ENCODE peak calls at places on chromosome 1, in ten cellular contexts. One of them, this sample, is unnamed. For H3K27me3, the result is how much of the 10 kb centered on the place peaks cover.

GRCh38 chr1:24362982-24363614 is 43.9 kb downstream of the GRHL3 start:
- DNase-seq in K562: no peak
- DNase-seq in ovary: no peak
- DNase-seq in breast epithelium: no peak
- DNase-seq in bronchial epithelial cell: peak
- DNase-seq in PC-9: peak
- DNase-seq in AG04450: peak
- DNase-seq in suprapubic skin: no peak
- DNase-seq in Panc1: no peak
- DNase-seq in CD8-positive, alpha-beta T cell: no peak
- DNase-seq in this sample: no peak

GRCh38 chr1:5857508-5858090 is 134.6 kb downstream of the NPHP4 start:
- DNase-seq in K562: no peak
- DNase-seq in ovary: no peak
- DNase-seq in breast epithelium: no peak
- DNase-seq in bronchial epithelial cell: no peak
- DNase-seq in PC-9: no peak
- DNase-seq in AG04450: no peak
- DNase-seq in suprapubic skin: no peak
- DNase-seq in Panc1: no peak
- DNase-seq in CD8-positive, alpha-beta T cell: no peak
- DNase-seq in this sample: no peak

GRCh38 chr1:107793896-107794440 is 171.0 kb downstream of the VAV3 start:
- DNase-seq in K562: no peak
- DNase-seq in ovary: no peak
- DNase-seq in breast epithelium: no peak
- DNase-seq in bronchial epithelial cell: no peak
- DNase-seq in PC-9: peak
- DNase-seq in AG04450: no peak
- DNase-seq in suprapubic skin: no peak
- DNase-seq in Panc1: no peak
- DNase-seq in CD8-positive, alpha-beta T cell: no peak
- DNase-seq in this sample: no peak

GRCh38 chr1:226798427-226799411 is 59.6 kb upstream of the ITPKB start:
- DNase-seq in K562: peak
- DNase-seq in ovary: no peak
- DNase-seq in breast epithelium: no peak
- DNase-seq in bronchial epithelial cell: no peak
- DNase-seq in PC-9: no peak
- DNase-seq in AG04450: no peak
- DNase-seq in suprapubic skin: no peak
- DNase-seq in Panc1: no peak
- DNase-seq in CD8-positive, alpha-beta T cell: peak
- DNase-seq in this sample: no peak

GRCh38 chr1:209490013-209490412 is 93.5 kb upstream of the CAMK1G start:
- DNase-seq in K562: no peak
- DNase-seq in ovary: no peak
- DNase-seq in breast epithelium: no peak
- DNase-seq in bronchial epithelial cell: peak
- DNase-seq in PC-9: peak
- DNase-seq in AG04450: no peak
- DNase-seq in suprapubic skin: no peak
- DNase-seq in Panc1: no peak
- DNase-seq in CD8-positive, alpha-beta T cell: no peak
- DNase-seq in this sample: no peak

GRCh38 chr1:52814465-52814864 is 28.1 kb upstream of the ZYG11A start:
- DNase-seq in K562: no peak
- DNase-seq in ovary: no peak
- DNase-seq in breast epithelium: no peak
- DNase-seq in bronchial epithelial cell: peak
- DNase-seq in PC-9: peak
- DNase-seq in AG04450: no peak
- DNase-seq in suprapubic skin: no peak
- DNase-seq in Panc1: no peak
- DNase-seq in CD8-positive, alpha-beta T cell: no peak
- DNase-seq in this sample: no peak

GRCh38 chr1:27773732-27774445 is 870 bp downstream of the STX12 start:
- DNase-seq in K562: no peak
- DNase-seq in ovary: no peak
- DNase-seq in breast epithelium: no peak
- DNase-seq in bronchial epithelial cell: peak
- DNase-seq in PC-9: no peak
- DNase-seq in AG04450: no peak
- DNase-seq in suprapubic skin: no peak
- DNase-seq in Panc1: no peak
- DNase-seq in CD8-positive, alpha-beta T cell: no peak
- DNase-seq in this sample: no peak

GRCh38 chr1:62062087-62062486 is 132.6 kb upstream of the L1TD1 start:
- DNase-seq in K562: no peak
- DNase-seq in ovary: no peak
- DNase-seq in breast epithelium: no peak
- DNase-seq in bronchial epithelial cell: no peak
- DNase-seq in PC-9: no peak
- DNase-seq in AG04450: no peak
- DNase-seq in suprapubic skin: no peak
- DNase-seq in Panc1: no peak
- DNase-seq in CD8-positive, alpha-beta T cell: no peak
- DNase-seq in this sample: no peak

DNA sequence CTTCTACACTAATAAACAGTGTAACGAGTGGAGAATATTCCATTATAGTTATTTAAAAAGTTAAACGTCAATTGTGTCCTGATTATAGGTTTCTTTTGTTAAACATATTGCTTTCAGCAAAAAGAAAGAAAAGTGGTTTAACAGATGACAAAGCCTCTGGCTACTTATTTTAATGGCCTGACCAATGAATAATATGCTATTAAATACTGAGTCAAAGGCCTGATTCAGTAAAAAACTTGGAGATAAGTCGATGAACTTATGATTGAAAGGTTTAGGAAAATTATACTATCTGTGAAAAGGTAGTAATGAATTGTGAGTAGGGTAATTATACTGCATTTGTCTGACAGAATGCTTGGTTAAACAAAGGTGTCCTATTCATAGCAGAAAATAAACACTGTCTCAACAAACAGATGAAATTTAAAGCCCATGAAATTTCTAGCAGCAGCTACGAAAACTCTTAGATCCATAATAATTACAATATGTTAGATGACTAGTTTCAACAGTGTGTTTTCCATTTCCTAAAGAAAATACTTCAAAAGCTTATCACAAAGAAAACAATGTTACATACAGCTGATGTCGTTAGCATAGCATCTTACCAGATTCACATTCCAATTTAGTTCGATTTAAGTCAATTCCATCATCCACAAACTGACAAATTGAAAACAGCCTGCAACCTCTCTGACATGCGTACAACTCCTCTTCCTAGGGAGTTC is 6.2 kb downstream of the TMEM59 start:
- DNase-seq in K562: no peak
- DNase-seq in ovary: no peak
- DNase-seq in breast epithelium: no peak
- DNase-seq in bronchial epithelial cell: no peak
- DNase-seq in PC-9: no peak
- DNase-seq in AG04450: no peak
- DNase-seq in suprapubic skin: no peak
- DNase-seq in Panc1: no peak
- DNase-seq in CD8-positive, alpha-beta T cell: no peak
- DNase-seq in this sample: no peak
- H3K4me3 ChIP-seq in K562: no peak
- H3K4me3 ChIP-seq in ovary: no peak
- H3K4me3 ChIP-seq in breast epithelium: no peak
- H3K4me3 ChIP-seq in bronchial epithelial cell: no peak
- H3K4me3 ChIP-seq in PC-9: no peak
- H3K4me3 ChIP-seq in AG04450: no peak
- H3K4me3 ChIP-seq in suprapubic skin: no peak
- H3K4me3 ChIP-seq in Panc1: no peak
- H3K4me3 ChIP-seq in CD8-positive, alpha-beta T cell: no peak
- H3K4me3 ChIP-seq in this sample: no peak

GRCh38 chr1:152110860-152111514 is 4.3 kb downstream of the TCHH start:
- DNase-seq in K562: no peak
- DNase-seq in ovary: no peak
- DNase-seq in breast epithelium: no peak
- DNase-seq in bronchial epithelial cell: peak
- DNase-seq in PC-9: peak
- DNase-seq in AG04450: no peak
- DNase-seq in suprapubic skin: no peak
- DNase-seq in Panc1: no peak
- DNase-seq in CD8-positive, alpha-beta T cell: no peak
- DNase-seq in this sample: peak

GRCh38 chr1:152112885-152113432 is 2.3 kb downstream of the TCHH start:
- DNase-seq in K562: no peak
- DNase-seq in ovary: no peak
- DNase-seq in breast epithelium: no peak
- DNase-seq in bronchial epithelial cell: no peak
- DNase-seq in PC-9: no peak
- DNase-seq in AG04450: no peak
- DNase-seq in suprapubic skin: no peak
- DNase-seq in Panc1: no peak
- DNase-seq in CD8-positive, alpha-beta T cell: no peak
- DNase-seq in this sample: no peak

GRCh38 chr1:152111515-152111968 is 3.7 kb downstream of the TCHH start:
- DNase-seq in K562: no peak
- DNase-seq in ovary: no peak
- DNase-seq in breast epithelium: no peak
- DNase-seq in bronchial epithelial cell: no peak
- DNase-seq in PC-9: no peak
- DNase-seq in AG04450: no peak
- DNase-seq in suprapubic skin: no peak
- DNase-seq in Panc1: no peak
- DNase-seq in CD8-positive, alpha-beta T cell: no peak
- DNase-seq in this sample: no peak

GRCh38 chr1:152110365-152110859 is 4.8 kb downstream of the TCHH start:
- DNase-seq in K562: no peak
- DNase-seq in ovary: no peak
- DNase-seq in breast epithelium: no peak
- DNase-seq in bronchial epithelial cell: peak
- DNase-seq in PC-9: peak
- DNase-seq in AG04450: no peak
- DNase-seq in suprapubic skin: no peak
- DNase-seq in Panc1: no peak
- DNase-seq in CD8-positive, alpha-beta T cell: no peak
- DNase-seq in this sample: peak

DNA sequence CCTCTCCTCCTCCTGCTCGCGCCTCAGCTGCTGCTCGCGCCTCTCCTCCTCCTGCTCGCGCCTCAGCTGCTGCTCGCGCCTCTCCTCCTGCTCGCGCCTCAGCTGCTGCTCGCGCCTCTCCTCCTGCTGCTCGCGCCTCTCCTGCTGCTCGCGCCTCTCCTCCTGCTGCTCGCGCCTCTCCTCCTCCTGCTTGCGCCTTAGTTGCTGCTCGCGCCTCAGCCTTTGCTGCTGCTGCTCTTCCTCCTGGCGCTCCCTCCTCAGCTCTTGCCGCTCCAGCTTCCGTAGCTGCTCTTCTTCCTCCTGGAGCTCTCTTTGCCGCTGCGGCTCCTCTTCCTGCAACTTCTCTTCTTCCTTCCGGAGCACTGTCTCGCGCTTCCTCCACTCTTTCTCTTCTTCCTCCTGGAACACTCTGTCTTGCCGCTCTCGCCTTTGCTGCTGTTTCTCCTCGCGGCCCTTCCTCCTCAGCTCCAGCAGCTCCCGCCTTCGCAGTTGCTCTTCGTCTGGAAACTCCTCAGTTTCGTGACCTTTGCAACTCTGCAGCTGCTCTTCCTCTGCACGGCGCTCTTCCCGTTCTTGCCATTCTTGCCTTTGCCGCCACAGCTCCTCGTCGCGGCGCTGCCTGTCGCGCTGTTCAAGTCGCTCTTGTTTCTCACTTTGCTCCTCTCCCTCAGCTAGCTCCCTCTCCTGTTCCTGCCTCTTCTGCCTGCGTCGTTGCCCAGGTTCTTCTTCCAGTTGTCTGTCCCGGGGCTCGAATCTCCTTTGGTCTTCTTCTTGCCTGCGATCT is 3.0 kb downstream of the TCHH start:
- DNase-seq in K562: no peak
- DNase-seq in ovary: no peak
- DNase-seq in breast epithelium: no peak
- DNase-seq in bronchial epithelial cell: no peak
- DNase-seq in PC-9: no peak
- DNase-seq in AG04450: no peak
- DNase-seq in suprapubic skin: no peak
- DNase-seq in Panc1: no peak
- DNase-seq in CD8-positive, alpha-beta T cell: no peak
- DNase-seq in this sample: peak
- TF ChIP-seq CTCF in K562: no peak
- TF ChIP-seq CTCF in ovary: no peak
- TF ChIP-seq CTCF in breast epithelium: no peak
- TF ChIP-seq CTCF in bronchial epithelial cell: no peak
- TF ChIP-seq CTCF in PC-9: no peak
- TF ChIP-seq CTCF in AG04450: no peak
- TF ChIP-seq CTCF in suprapubic skin: no peak
- TF ChIP-seq CTCF in Panc1: no peak
- TF ChIP-seq CTCF in CD8-positive, alpha-beta T cell: no peak
- TF ChIP-seq CTCF in this sample: no peak

DNA sequence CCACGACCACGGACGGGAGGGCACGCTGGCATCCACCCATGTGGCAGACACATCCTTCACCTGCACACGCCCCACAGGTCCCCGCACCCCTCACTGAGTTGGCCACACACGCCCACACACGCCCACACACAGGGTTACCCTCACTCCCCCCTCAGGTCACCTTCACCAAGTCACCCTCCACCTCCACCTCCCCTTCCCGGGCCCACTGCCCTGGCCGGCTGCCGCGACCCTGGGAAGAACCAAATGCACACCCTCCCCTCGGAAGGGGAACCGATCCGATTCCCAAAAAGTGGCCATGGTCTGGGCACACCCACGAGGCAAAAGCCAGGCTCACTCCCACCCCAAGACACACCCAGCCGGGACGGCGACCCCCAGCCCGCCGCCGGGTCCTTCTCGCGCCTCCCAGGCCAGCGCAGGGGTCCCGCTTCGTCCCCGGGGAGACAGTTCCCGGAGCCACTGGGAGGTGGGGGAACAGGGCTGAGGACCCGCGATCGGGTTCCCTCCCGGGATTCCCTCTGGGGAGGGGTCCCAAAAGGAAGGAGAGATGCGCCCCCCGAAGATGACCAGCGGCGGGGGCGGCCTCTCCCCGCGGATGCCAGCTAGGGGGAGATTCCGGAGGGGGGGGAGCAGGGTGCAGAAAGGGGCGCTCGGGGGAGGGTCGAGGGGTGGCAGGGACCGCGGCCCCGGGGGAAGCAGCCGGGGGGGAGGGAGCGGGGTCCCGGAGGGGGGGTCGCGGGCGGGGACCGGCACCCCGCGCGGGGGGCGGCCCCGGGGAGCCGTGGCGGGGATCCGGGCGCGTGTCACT is 715 bp downstream of the SDC3 start:
- DNase-seq in K562: peak
- DNase-seq in ovary: no peak
- DNase-seq in breast epithelium: no peak
- DNase-seq in bronchial epithelial cell: no peak
- DNase-seq in PC-9: no peak
- DNase-seq in AG04450: no peak
- DNase-seq in suprapubic skin: no peak
- DNase-seq in Panc1: no peak
- DNase-seq in CD8-positive, alpha-beta T cell: no peak
- DNase-seq in this sample: peak
- H3K27me3 ChIP-seq in K562: under half
- H3K27me3 ChIP-seq in ovary: under half
- H3K27me3 ChIP-seq in breast epithelium: under half
- H3K27me3 ChIP-seq in bronchial epithelial cell: under half
- H3K27me3 ChIP-seq in PC-9: under half
- H3K27me3 ChIP-seq in AG04450: under half
- H3K27me3 ChIP-seq in suprapubic skin: under half
- H3K27me3 ChIP-seq in Panc1: under half
- H3K27me3 ChIP-seq in CD8-positive, alpha-beta T cell: under half
- H3K27me3 ChIP-seq in this sample: under half

GRCh38 chr1:21161842-21162241 is 14.9 kb downstream of the EIF4G3 start:
- DNase-seq in K562: no peak
- DNase-seq in ovary: no peak
- DNase-seq in breast epithelium: no peak
- DNase-seq in bronchial epithelial cell: no peak
- DNase-seq in PC-9: no peak
- DNase-seq in AG04450: no peak
- DNase-seq in suprapubic skin: no peak
- DNase-seq in Panc1: no peak
- DNase-seq in CD8-positive, alpha-beta T cell: no peak
- DNase-seq in this sample: no peak

GRCh38 chr1:21160263-21160662 is 16.4 kb downstream of the EIF4G3 start:
- DNase-seq in K562: no peak
- DNase-seq in ovary: no peak
- DNase-seq in breast epithelium: no peak
- DNase-seq in bronchial epithelial cell: no peak
- DNase-seq in PC-9: no peak
- DNase-seq in AG04450: no peak
- DNase-seq in suprapubic skin: no peak
- DNase-seq in Panc1: no peak
- DNase-seq in CD8-positive, alpha-beta T cell: no peak
- DNase-seq in this sample: no peak

GRCh38 chr1:21165076-21165475 is 11.6 kb downstream of the EIF4G3 start:
- DNase-seq in K562: no peak
- DNase-seq in ovary: no peak
- DNase-seq in breast epithelium: no peak
- DNase-seq in bronchial epithelial cell: no peak
- DNase-seq in PC-9: no peak
- DNase-seq in AG04450: no peak
- DNase-seq in suprapubic skin: no peak
- DNase-seq in Panc1: no peak
- DNase-seq in CD8-positive, alpha-beta T cell: no peak
- DNase-seq in this sample: no peak

GRCh38 chr1:21164266-21164665 is 12.4 kb downstream of the EIF4G3 start:
- DNase-seq in K562: no peak
- DNase-seq in ovary: no peak
- DNase-seq in breast epithelium: no peak
- DNase-seq in bronchial epithelial cell: no peak
- DNase-seq in PC-9: no peak
- DNase-seq in AG04450: no peak
- DNase-seq in suprapubic skin: no peak
- DNase-seq in Panc1: no peak
- DNase-seq in CD8-positive, alpha-beta T cell: no peak
- DNase-seq in this sample: no peak

DNA sequence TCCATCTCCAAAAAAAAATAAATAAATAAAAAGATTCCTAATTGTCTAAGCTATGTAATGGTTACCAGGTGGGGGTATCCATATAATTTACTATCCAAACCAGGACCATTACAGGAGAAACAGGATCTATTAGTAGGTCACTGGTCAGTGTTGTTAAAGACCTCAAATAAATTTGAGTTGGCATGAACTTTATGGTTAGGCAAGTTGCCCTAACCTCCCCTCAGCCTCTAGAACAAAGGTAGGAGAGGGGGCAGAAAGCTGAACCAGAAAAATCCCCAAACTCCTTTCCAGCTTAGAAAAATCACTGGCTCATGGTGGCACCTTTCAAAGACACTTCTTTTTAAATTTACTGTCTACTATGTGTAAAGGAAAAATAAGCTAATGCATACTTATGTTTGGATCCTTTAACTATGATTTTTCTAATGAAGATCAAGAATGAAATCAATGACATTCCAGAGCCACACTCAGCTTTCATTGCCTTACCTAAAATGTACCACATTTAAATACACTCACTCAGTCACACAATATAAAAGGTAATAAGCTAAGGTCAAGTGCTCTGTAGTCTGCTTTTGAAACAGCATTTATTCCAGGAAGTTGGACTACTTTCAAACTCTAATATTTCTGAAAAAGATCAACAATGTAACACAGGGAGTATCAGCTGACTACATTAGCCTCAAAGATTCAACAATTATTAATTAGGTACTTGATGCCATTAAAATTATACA is 13.8 kb downstream of the EIF4G3 start:
- DNase-seq in K562: no peak
- DNase-seq in ovary: no peak
- DNase-seq in breast epithelium: no peak
- DNase-seq in bronchial epithelial cell: no peak
- DNase-seq in PC-9: no peak
- DNase-seq in AG04450: no peak
- DNase-seq in suprapubic skin: no peak
- DNase-seq in Panc1: no peak
- DNase-seq in CD8-positive, alpha-beta T cell: no peak
- DNase-seq in this sample: no peak
- H3K4me3 ChIP-seq in K562: no peak
- H3K4me3 ChIP-seq in ovary: no peak
- H3K4me3 ChIP-seq in breast epithelium: no peak
- H3K4me3 ChIP-seq in bronchial epithelial cell: no peak
- H3K4me3 ChIP-seq in PC-9: no peak
- H3K4me3 ChIP-seq in AG04450: no peak
- H3K4me3 ChIP-seq in suprapubic skin: no peak
- H3K4me3 ChIP-seq in Panc1: no peak
- H3K4me3 ChIP-seq in CD8-positive, alpha-beta T cell: no peak
- H3K4me3 ChIP-seq in this sample: no peak